ENCODE peak calls at places on chromosomes 7 and 10, in four cellular contexts. W is NCI-H1092, F is pulmonary artery endothelial cell, K is stomach. S is an unnamed sample.

GRCh38 chr7:78770422-78771410 is 682.8 kb downstream of the MAGI2 start:
- DNase-seq in W (no peak), F (no peak), K (no peak), S (no peak)

GRCh38 chr10:11298116-11298515 is 280.4 kb downstream of the CELF2 start:
- DNase-seq in W (no peak), F (no peak), K (no peak), S (no peak)

GRCh38 chr7:2753148-2753547 is 65.1 kb downstream of the AMZ1 start:
- DNase-seq in W (no peak), F (no peak), K (no peak), S (no peak)

GRCh38 chr7:117212969-117213877 is 109.6 kb downstream of the WNT2 start:
- DNase-seq in W (peak), F (peak), K (peak), S (peak)

GRCh38 chr7:106329971-106330733 is 45.4 kb upstream of the NAMPT start:
- DNase-seq in W (no peak), F (no peak), K (no peak), S (no peak)

GRCh38 chr7:105132335-105132734 is 118.3 kb downstream of the KMT2E start:
- DNase-seq in W (no peak), F (no peak), K (no peak), S (no peak)

GRCh38 chr10:105188737-105189463 is 547.8 kb downstream of the SORCS3 start:
- DNase-seq in W (no peak), F (no peak), K (no peak), S (no peak)

GRCh38 chr10:8052344-8052969 is 2.0 kb upstream of the GATA3 start:
- DNase-seq in W (no peak), F (no peak), K (no peak), S (no peak)

GRCh38 chr10:101214446-101215396 is 14.5 kb downstream of the LBX1 start:
- DNase-seq in W (peak), F (no peak), K (peak), S (peak)

GRCh38 chr7:91945476-91945875 is 4.8 kb downstream of the AKAP9 start:
- DNase-seq in W (no peak), F (no peak), K (no peak), S (no peak)

GRCh38 chr10:12690525-12691139 is 310.9 kb downstream of the CCDC3 start:
- DNase-seq in W (no peak), F (no peak), K (no peak), S (no peak)